ENCODE peak calls at places on chromosomes 1 and 21, in eight cellular contexts. T, Q, G, H, E, N, Y and J are unnamed samples.
A peak's percentile ranks its signal among the peaks of the same experiment; 100 is the strongest.

GRCh38 chr1:22791736-22792325 is 81.2 kb downstream of the EPHB2 start:
- DNase-seq in G (no peak), E (no peak), Y (no peak), H (no peak), N (no peak), T (no peak), Q (no peak), J (no peak)

GRCh38 chr1:152983234-152983633 is 647 bp upstream of the SPRR1A start:
- DNase-seq in H (no peak), G (no peak), Y (no peak), E (no peak), Q (no peak), T (no peak), N (peak; percentile 19), J (no peak)

GRCh38 chr21:38596264-38597042 is 98.2 kb upstream of the ERG start:
- DNase-seq in G (no peak), Y (no peak), E (no peak), H (no peak), N (peak; percentile 43), Q (no peak), T (no peak), J (no peak)

GRCh38 chr21:38468989-38469388 is 29.3 kb downstream of the ERG start:
- DNase-seq in Y (no peak), G (peak; percentile 6), Q (no peak), N (peak; percentile 32), E (no peak), T (no peak), H (no peak), J (no peak)

GRCh38 chr1:10507111-10507879 is 32.5 kb downstream of the PEX14 start:
- DNase-seq in T (peak; percentile 46), G (peak; percentile 65), Q (peak; percentile 68), E (peak; percentile 77), Y (peak; percentile 63), N (peak; percentile 72), H (no peak), J (peak; percentile 56)

GRCh38 chr21:21051109-21052055 is 53.2 kb downstream of the NCAM2 start:
- DNase-seq in N (no peak), Y (no peak), T (no peak), H (no peak), Q (no peak), G (no peak), E (no peak), J (no peak)

GRCh38 chr1:63674238-63674864 is 81.1 kb downstream of the PGM1 start:
- DNase-seq in H (no peak), G (peak; percentile 80), Q (peak; percentile 82), T (peak; percentile 50), E (peak; percentile 82), Y (peak; percentile 54), N (peak; percentile 85), J (peak; percentile 18)

GRCh38 chr1:94927405-94928175 is 680 bp upstream of the CNN3 start:
- DNase-seq in Q (peak; percentile 39), T (no peak), Y (peak; percentile 37), H (no peak), N (peak; percentile 36), E (peak; percentile 77), G (no peak), J (no peak)

GRCh38 chr1:205066221-205066818 is 17.9 kb downstream of the TMEM81 start:
- DNase-seq in Y (no peak), G (no peak), E (peak; percentile 43), H (peak; percentile 48), N (no peak), Q (no peak), T (no peak), J (no peak)

GRCh38 chr1:184379111-184379752 is 7.6 kb upstream of the C1orf21 start:
- DNase-seq in T (no peak), Q (no peak), G (no peak), E (no peak), H (no peak), Y (no peak), N (no peak), J (no peak)

GRCh38 chr1:240031414-240031813 is 60.3 kb upstream of the FMN2 start:
- DNase-seq in E (no peak), Q (no peak), Y (no peak), G (peak; percentile 18), H (no peak), N (no peak), T (no peak), J (no peak)

GRCh38 chr1:157751283-157751682 is 25.6 kb downstream of the FCRL2 start:
- DNase-seq in N (no peak), G (no peak), E (no peak), T (no peak), Y (no peak), Q (no peak), H (no peak), J (no peak)

GRCh38 chr1:96362623-96363022 is 359.0 kb upstream of the PTBP2 start:
- DNase-seq in Y (no peak), H (no peak), N (peak; percentile 98), Q (no peak), T (no peak), E (no peak), G (peak; percentile 47), J (no peak)

GRCh38 chr1:40625476-40626382 is 39.8 kb downstream of the RIMS3 start:
- DNase-seq in H (no peak), G (no peak), E (peak; percentile 45), Y (no peak), Q (no peak), T (no peak), N (peak; percentile 86), J (no peak)

GRCh38 chr1:156690673-156691032 is 13.4 kb upstream of the NES start:
- DNase-seq in H (peak; percentile 32), Q (no peak), E (no peak), Y (no peak), T (no peak), N (no peak), G (no peak), J (no peak)

GRCh38 chr1:93784538-93784937 is 94.5 kb downstream of the DNTTIP2 start:
- DNase-seq in T (no peak), Y (no peak), E (no peak), Q (no peak), G (no peak), H (no peak), N (no peak), J (no peak)

GRCh38 chr1:86184401-86184800 is 27.8 kb upstream of the COL24A1 start:
- DNase-seq in G (no peak), N (no peak), E (no peak), Y (no peak), T (no peak), H (no peak), Q (no peak), J (no peak)

GRCh38 chr1:98386675-98387440 is 274.7 kb upstream of the SNX7 start:
- DNase-seq in H (no peak), Q (no peak), Y (no peak), E (no peak), N (no peak), G (no peak), T (no peak), J (no peak)
- H3K27ac ChIP-seq in H (no peak overlapping the region), Q (no peak overlapping the region), Y (no peak overlapping the region), E (no peak overlapping the region), N (peak overlapping the region; percentile 71), G (no peak overlapping the region), T (no peak overlapping the region), J (no peak overlapping the region)

GRCh38 chr1:33323663-33324477 is 3.0 kb upstream of the A3GALT2 start:
- DNase-seq in Y (no peak), N (no peak), T (no peak), G (no peak), E (no peak), Q (no peak), H (no peak), J (peak; percentile 10)

GRCh38 chr1:33321178-33321577 is 280 bp upstream of the A3GALT2 start:
- DNase-seq in T (no peak), G (no peak), N (no peak), Q (no peak), E (no peak), H (no peak), Y (no peak), J (peak; percentile 19)

GRCh38 chr1:33320619-33321165 is at the start of gene A3GALT2:
- DNase-seq in G (no peak), N (no peak), H (no peak), Q (no peak), T (no peak), E (no peak), Y (no peak), J (no peak)

GRCh38 chr1:33322870-33323585 is 2.1 kb upstream of the A3GALT2 start:
- DNase-seq in Y (no peak), N (no peak), E (no peak), G (no peak), T (no peak), Q (no peak), H (no peak), J (no peak)

DNA sequence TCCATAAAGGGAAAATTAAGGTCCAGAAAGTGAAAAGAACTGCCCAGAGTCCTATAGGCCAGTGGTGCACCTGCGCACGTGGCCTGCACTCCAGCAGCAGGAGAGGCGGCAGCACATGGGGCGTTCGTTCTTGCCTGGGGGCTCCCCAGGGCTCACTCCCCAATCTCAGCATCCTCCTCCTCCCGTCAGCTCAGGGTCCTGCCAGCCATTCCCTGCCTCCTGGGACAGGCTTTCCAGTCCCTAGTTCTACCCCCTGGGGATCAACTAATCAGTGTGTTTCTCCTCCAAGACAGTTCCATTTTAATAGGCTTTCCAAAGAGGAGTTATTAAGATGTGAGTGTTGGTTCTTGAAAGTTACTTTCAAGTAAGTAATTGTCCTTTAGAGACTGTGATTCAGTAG is 1.2 kb upstream of the A3GALT2 start:
- DNase-seq in N (no peak), E (no peak), Y (no peak), Q (no peak), T (no peak), H (no peak), G (no peak), J (no peak)
- H3K4me1 ChIP-seq in N (peaks cover 5% of the 10 kb centered on the region), E (peaks cover 8% of the 10 kb centered on the region), Y (no peaks in the 10 kb centered on the region), Q (peaks cover 4% of the 10 kb centered on the region), T (no peaks in the 10 kb centered on the region), H (peaks cover 23% of the 10 kb centered on the region), G (no peaks in the 10 kb centered on the region), J (peaks cover 2% of the 10 kb centered on the region)

DNA sequence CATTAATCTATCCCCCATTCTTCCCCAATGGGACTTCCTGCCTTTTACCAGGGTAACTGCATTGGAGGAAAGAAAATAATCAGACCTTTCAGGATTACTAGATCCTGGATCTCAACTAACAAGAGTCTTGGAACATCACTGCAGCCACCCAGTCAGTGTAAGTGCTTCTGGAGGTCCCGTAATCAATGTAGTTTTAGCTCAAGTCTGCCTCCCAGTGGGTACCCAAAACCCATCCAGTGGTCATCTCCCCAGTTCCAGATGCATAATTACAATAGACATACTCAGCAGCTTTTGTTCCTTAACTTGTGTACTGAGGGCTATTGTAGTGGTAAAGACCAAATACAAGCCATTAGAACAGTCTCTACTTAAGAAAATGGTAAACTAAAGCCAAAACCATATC is 319.1 kb downstream of the GPATCH2 start:
- DNase-seq in G (no peak), H (no peak), E (no peak), T (no peak), N (no peak), Q (no peak), Y (no peak), J (no peak)
- TF ChIP-seq CTCF in G (no peak), H (no peak), E (no peak), T (no peak), N (no peak), Q (no peak), Y (no peak), J (no peak)

DNA sequence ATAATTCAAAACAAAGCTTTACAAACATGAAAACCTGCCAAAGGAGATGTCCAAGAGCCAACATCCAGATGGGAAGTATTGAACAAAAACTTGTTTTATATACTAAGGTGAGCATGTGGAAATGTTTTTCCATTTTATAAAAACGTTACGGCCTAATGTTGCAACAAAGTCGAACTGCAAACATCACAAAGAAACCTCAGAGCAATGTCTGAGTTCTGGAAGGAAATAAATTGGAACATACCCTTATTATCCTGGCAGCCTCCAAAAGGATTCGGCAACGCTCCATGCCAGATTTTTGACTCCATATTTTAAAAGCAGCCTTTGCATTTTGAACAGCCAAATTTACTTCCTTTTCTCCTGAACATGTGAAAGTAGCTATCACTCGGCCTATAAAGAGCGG is 3.4 kb downstream of the ALDH9A1 start:
- DNase-seq in Q (no peak), Y (no peak), N (no peak), H (no peak), E (no peak), G (no peak), T (no peak), J (no peak)
- H3K27ac ChIP-seq in Q (no peak overlapping the region), Y (peak overlapping the region; percentile 31), N (no peak overlapping the region), H (no peak overlapping the region), E (peak overlapping the region; percentile 84), G (no peak overlapping the region), T (peak overlapping the region; percentile 34), J (no peak overlapping the region)